ENCODE peak calls at places on chromosomes 5 and 9, in six cellular contexts. V is Peyer's patch, Z is H9, J is stomach, T is cardiac muscle cell, R is esophagus muscularis mucosa. N is an unnamed sample.

GRCh38 chr5:155091063-155091648 is 77.6 kb downstream of the KIF4B start:
- DNase-seq in J (no peak), V (no peak), T (peak; percentile 76), Z (no peak), R (no peak), N (no peak)

GRCh38 chr9:104604801-104605200 is 626 bp downstream of the OR13C2 start:
- DNase-seq in R (no peak), Z (no peak), J (no peak), V (no peak), T (no peak), N (no peak)

GRCh38 chr9:16680965-16681658 is 189.4 kb downstream of the BNC2 start:
- DNase-seq in R (no peak), Z (no peak), V (no peak), T (peak; percentile 40), J (no peak), N (no peak)

GRCh38 chr9:81619353-81620008 is 69.9 kb downstream of the TLE1 start:
- DNase-seq in J (no peak), Z (no peak), T (peak; percentile 54), V (no peak), R (no peak), N (no peak)

GRCh38 chr5:119077444-119077843 is 6.6 kb downstream of the DMXL1 start:
- DNase-seq in T (no peak), R (no peak), V (no peak), Z (no peak), J (no peak), N (no peak)

GRCh38 chr9:98248737-98249474 is 6.5 kb downstream of the TBC1D2 start:
- DNase-seq in T (peak; percentile 95), Z (no peak), J (peak; percentile 35), V (no peak), R (no peak), N (peak; percentile 79)

GRCh38 chr5:1470762-1471211 is 25.5 kb upstream of the SLC6A3 start:
- DNase-seq in R (no peak), T (no peak), J (peak; percentile 71), Z (no peak), V (peak; percentile 29), N (no peak)

GRCh38 chr9:120619751-120620655 is 40.0 kb upstream of the CDK5RAP2 start:
- DNase-seq in T (peak; percentile 81), R (no peak), V (no peak), J (peak; percentile 68), Z (peak; percentile 34), N (no peak)

GRCh38 chr5:1383344-1383743 is 38.4 kb upstream of the CLPTM1L start:
- DNase-seq in V (no peak), R (no peak), Z (no peak), T (no peak), J (no peak), N (no peak)

GRCh38 chr5:35067985-35068384 is 20.2 kb upstream of the AGXT2 start:
- DNase-seq in T (no peak), J (no peak), R (no peak), V (no peak), Z (no peak), N (no peak)

GRCh38 chr9:32551491-32552049 is 557 bp upstream of the SMIM27 start:
- DNase-seq in Z (peak; percentile 33), V (peak; percentile 61), R (no peak), T (no peak), J (no peak), N (no peak)

GRCh38 chr9:114119242-114120191 is 20.4 kb upstream of the KIF12 start:
- DNase-seq in T (no peak), Z (no peak), R (no peak), V (no peak), J (no peak), N (no peak)

GRCh38 chr5:104652271-104652861 is 1089.8 kb upstream of the NUDT12 start:
- DNase-seq in J (no peak), T (no peak), V (no peak), R (no peak), Z (no peak), N (no peak)

GRCh38 chr5:172450861-172451695 is 3.2 kb downstream of the SH3PXD2B start:
- DNase-seq in T (peak; percentile 72), R (no peak), Z (peak; percentile 70), V (no peak), J (no peak), N (no peak)

GRCh38 chr9:79026311-79026710 is 545.5 kb upstream of the TLE4 start:
- DNase-seq in Z (peak; percentile 31), V (no peak), J (no peak), T (no peak), R (no peak), N (no peak)

GRCh38 chr5:68845121-68845520 is 248.7 kb upstream of the SLC30A5 start:
- DNase-seq in Z (no peak), J (no peak), R (no peak), V (no peak), T (no peak), N (no peak)

GRCh38 chr5:95172659-95173058 is 112.2 kb downstream of the MCTP1 start:
- DNase-seq in Z (no peak), T (no peak), J (no peak), V (no peak), R (no peak), N (no peak)

GRCh38 chr5:126780165-126780827 is 3.4 kb downstream of the LMNB1 start:
- DNase-seq in T (peak; percentile 84), V (no peak), J (peak; percentile 38), Z (peak; percentile 39), R (no peak), N (no peak)

GRCh38 chr5:174420651-174421407 is 303.6 kb upstream of the MSX2 start:
- DNase-seq in J (no peak), R (peak; percentile 55), V (no peak), Z (no peak), T (no peak), N (no peak)

GRCh38 chr9:114938687-114939575 is 8.5 kb upstream of the TNFSF8 start:
- DNase-seq in Z (no peak), R (no peak), J (no peak), T (peak; percentile 65), V (no peak), N (no peak)

GRCh38 chr9:86546712-86547111 is 192.5 kb upstream of the TUT7 start:
- DNase-seq in R (no peak), T (no peak), V (no peak), Z (no peak), J (no peak), N (no peak)

GRCh38 chr5:68770566-68770965 is 323.2 kb upstream of the SLC30A5 start:
- DNase-seq in Z (no peak), R (no peak), J (no peak), V (no peak), T (no peak), N (no peak)

DNA sequence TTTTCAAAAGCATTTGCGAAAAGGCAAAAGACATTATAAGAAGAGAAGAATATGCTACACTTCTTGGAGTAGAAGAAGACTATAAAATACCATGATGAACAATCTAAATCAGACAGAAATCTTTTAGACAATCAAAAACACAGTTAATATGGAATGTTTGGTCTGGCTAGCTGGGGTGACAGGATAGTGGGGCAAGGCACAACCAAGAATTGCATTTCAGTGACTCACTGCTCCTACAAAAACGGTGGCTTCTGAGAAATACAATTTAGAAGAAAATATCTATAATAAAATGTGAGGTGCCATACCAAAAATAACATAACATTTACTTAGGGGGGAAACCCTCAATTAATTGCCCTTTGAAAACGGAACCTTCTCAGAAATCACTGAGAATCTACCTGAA is 363.4 kb downstream of the NPR3 start:
- DNase-seq in J (no peak), R (no peak), T (peak; percentile 7), Z (no peak), V (no peak), N (no peak)
- H3K27ac ChIP-seq in J (no peak overlapping the region), R (no peak overlapping the region), T (no peak overlapping the region), Z (no peak overlapping the region), V (no peak overlapping the region), N (no peak overlapping the region)

DNA sequence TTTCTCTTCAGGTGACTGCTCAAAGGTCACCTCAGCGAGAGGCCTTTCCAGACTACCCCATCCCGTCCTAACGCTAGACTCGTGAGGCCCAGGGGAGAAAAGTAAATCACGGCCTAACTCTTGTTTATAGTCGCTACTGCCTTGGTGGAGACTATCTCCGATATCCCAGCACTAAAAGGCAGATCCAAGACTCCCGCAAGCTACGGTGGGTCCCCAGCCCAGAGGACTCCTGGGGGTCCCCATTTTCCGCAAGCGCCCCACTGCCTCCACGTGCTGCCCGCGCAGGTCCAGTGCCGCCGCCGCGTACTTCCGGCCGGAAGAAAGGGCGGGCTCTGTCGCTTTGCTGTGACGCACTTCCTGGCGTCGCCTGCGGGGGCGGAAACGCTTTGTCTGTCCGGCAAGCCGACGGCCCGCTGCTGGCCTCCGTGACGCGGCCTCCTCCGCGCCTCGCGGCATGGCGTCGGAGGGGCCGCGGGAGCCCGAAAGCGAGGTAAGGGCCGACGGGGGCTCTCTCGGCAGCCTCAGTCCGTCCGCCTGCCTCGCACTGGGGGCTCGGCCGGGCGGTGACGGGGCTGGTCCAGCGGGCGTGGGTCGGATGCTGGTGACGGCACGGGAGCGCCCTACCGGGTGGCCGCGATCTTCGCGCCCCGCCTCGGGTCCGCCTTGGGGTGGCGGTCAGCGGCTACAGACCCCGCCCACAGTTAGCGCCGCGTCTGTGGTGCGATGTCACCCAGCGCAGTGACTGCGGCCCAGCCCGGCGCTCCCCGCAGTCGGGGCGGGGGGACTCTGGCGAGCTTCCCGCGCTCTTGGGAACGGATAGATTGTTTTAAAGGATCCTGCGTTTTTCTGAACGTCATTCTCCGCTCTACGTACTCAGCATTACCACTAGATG is at the start of gene SECISBP2:
- DNase-seq in R (peak; percentile 98), V (peak; percentile 98), Z (peak; percentile 97), J (peak; percentile 96), T (peak; percentile 99), N (peak; percentile 98)
- TF ChIP-seq CTCF in R (peak; percentile 63), V (peak; percentile 74), Z (peak; percentile 86), J (peak; percentile 79), T (peak; percentile 79), N (no peak)

GRCh38 chr9:77819672-77820071 is 171.6 kb upstream of the GNA14 start:
- DNase-seq in J (no peak), V (no peak), R (no peak), Z (no peak), T (peak; percentile 61), N (no peak)

GRCh38 chr9:77815260-77815659 is 167.1 kb upstream of the GNA14 start:
- DNase-seq in V (no peak), T (no peak), R (no peak), J (no peak), Z (no peak), N (no peak)

GRCh38 chr9:77816641-77817341 is 168.7 kb upstream of the GNA14 start:
- DNase-seq in Z (no peak), T (no peak), V (no peak), R (no peak), J (no peak), N (no peak)

GRCh38 chr9:77817590-77818311 is 169.6 kb upstream of the GNA14 start:
- DNase-seq in T (no peak), V (no peak), Z (no peak), J (no peak), R (no peak), N (no peak)

GRCh38 chr9:77820293-77820954 is 172.3 kb upstream of the GNA14 start:
- DNase-seq in V (no peak), T (peak; percentile 50), J (no peak), R (no peak), Z (no peak), N (no peak)
- H3K27ac ChIP-seq in V (no peak overlapping the region), T (no peak overlapping the region), J (no peak overlapping the region), R (no peak overlapping the region), Z (no peak overlapping the region), N (no peak overlapping the region)

DNA sequence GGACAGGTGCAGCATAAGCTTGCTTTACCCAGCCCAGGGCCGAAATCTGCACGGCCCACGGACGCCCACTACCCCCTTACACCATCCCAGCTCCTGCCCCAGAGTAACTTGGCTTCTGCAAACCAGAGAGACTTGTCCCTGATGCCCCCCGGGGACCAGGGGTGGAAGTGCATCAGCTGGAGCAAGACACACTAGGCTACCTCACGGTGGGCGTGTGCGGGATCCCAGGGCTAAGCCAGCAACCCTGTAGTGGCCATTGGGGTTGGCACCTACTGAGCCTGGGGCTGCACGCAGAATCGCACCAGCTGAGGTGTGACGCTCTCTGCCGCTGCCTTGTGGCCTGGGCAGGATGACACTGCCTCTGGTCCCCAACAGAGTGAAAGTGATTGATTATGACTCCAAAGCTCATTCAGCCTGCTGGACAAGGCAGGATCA is 6.1 kb upstream of the ZNF79 start:
- DNase-seq in V (no peak), Z (peak; percentile 89), J (no peak), R (no peak), T (peak; percentile 12), N (no peak)
- TF ChIP-seq CTCF in V (no peak), Z (peak; percentile 69), J (no peak), R (no peak), T (no peak), N (no peak)

N was measured in coronary artery.